ENCODE peak calls at places on chromosomes 16 and 17, in eight cellular contexts. G is epithelial cell of proximal tubule, V is AG04450, T is MCF 10A, W is foreskin fibroblast, U is fibroblast of pulmonary artery, P is endothelial cell of umbilical vein, Z is astrocyte of the cerebellum. C is an unnamed sample.
A peak's percentile ranks its signal among the peaks of the same experiment; 100 is the strongest.

GRCh38 chr17:2594657-2595085 is 1.2 kb downstream of the PAFAH1B1 start:
- DNase-seq in G (no peak), V (no peak), T (peak; percentile 21), W (no peak), U (no peak), P (no peak), Z (no peak), C (no peak)

GRCh38 chr16:63787014-63787413 is 1334.8 kb downstream of the CDH11 start:
- DNase-seq in G (no peak), V (no peak), T (peak; percentile 11), W (no peak), U (peak; percentile 1), P (no peak), Z (no peak), C (no peak)

GRCh38 chr17:78039581-78039980 is 81.1 kb downstream of the TNRC6C start:
- DNase-seq in G (no peak), V (no peak), T (no peak), W (no peak), U (no peak), P (no peak), Z (no peak), C (no peak)

GRCh38 chr16:24820522-24820921 is 25.2 kb upstream of the SLC5A11 start:
- DNase-seq in G (no peak), V (no peak), T (no peak), W (peak; percentile 26), U (peak; percentile 35), P (peak; percentile 21), Z (no peak), C (peak; percentile 77)

GRCh38 chr16:77359065-77359502 is 75.8 kb downstream of the ADAMTS18 start:
- DNase-seq in G (peak; percentile 84), V (no peak), T (peak; percentile 52), W (peak; percentile 65), U (peak; percentile 36), P (peak; percentile 51), Z (peak; percentile 27), C (peak; percentile 87)

GRCh38 chr17:74972107-74972972 is at the start of gene HID1:
- DNase-seq in G (no peak), V (no peak), T (no peak), W (peak; percentile 53), U (no peak), P (peak; percentile 39), Z (no peak), C (peak; percentile 35)

GRCh38 chr17:55549140-55549539 is 37.9 kb upstream of the SMIM36 start:
- DNase-seq in G (no peak), V (no peak), T (peak; percentile 47), W (peak; percentile 37), U (peak; percentile 15), P (no peak), Z (no peak), C (peak; percentile 9)

GRCh38 chr16:69187387-69187890 is 475 bp downstream of the SNTB2 start:
- DNase-seq in G (no peak), V (no peak), T (peak; percentile 45), W (peak; percentile 66), U (peak; percentile 38), P (peak; percentile 60), Z (no peak), C (peak; percentile 20)

GRCh38 chr17:39579318-39580081 is 28.2 kb downstream of the NEUROD2 start:
- DNase-seq in G (no peak), V (no peak), T (no peak), W (no peak), U (peak; percentile 10), P (peak; percentile 39), Z (no peak), C (no peak)

GRCh38 chr16:11198817-11199216 is 57.2 kb downstream of the SOCS1 start:
- DNase-seq in G (no peak), V (no peak), T (peak; percentile 49), W (no peak), U (no peak), P (no peak), Z (no peak), C (peak; percentile 58)

GRCh38 chr17:74260525-74260850 is 13.5 kb upstream of the DNAI2 start:
- DNase-seq in G (no peak), V (no peak), T (no peak), W (no peak), U (no peak), P (no peak), Z (no peak), C (no peak)

GRCh38 chr16:85303354-85303883 is 191.1 kb upstream of the CIBAR2 start:
- DNase-seq in G (no peak), V (no peak), T (no peak), W (no peak), U (peak; percentile 44), P (peak; percentile 44), Z (no peak), C (peak; percentile 7)

GRCh38 chr17:17305282-17305801 is 2.2 kb downstream of the NT5M start:
- DNase-seq in G (no peak), V (no peak), T (no peak), W (peak; percentile 48), U (no peak), P (no peak), Z (no peak), C (no peak)

GRCh38 chr17:82440991-82441627 is 9.4 kb downstream of the CYBC1 start:
- DNase-seq in G (no peak), V (no peak), T (no peak), W (peak; percentile 41), U (peak; percentile 21), P (no peak), Z (no peak), C (no peak)

GRCh38 chr17:47316316-47316715 is 7.4 kb upstream of the EFCAB13 start:
- DNase-seq in G (no peak), V (no peak), T (peak; percentile 50), W (peak; percentile 68), U (peak; percentile 54), P (peak; percentile 67), Z (peak; percentile 26), C (peak; percentile 62)

GRCh38 chr17:16878547-16879100 is 93.3 kb downstream of the TNFRSF13B start:
- DNase-seq in G (no peak), V (no peak), T (no peak), W (no peak), U (no peak), P (no peak), Z (no peak), C (no peak)

GRCh38 chr17:33267279-33267790 is 25.8 kb downstream of the ASIC2 start:
- DNase-seq in G (peak; percentile 99), V (peak; percentile 57), T (peak; percentile 66), W (peak; percentile 88), U (peak; percentile 51), P (peak; percentile 6), Z (peak; percentile 19), C (peak; percentile 99)
- TF ChIP-seq CTCF in G (no peak), V (no peak), T (no peak), W (no peak), U (no peak), P (no peak), Z (no peak), C (no peak)

GRCh38 chr17:76107507-76107906 is 3.9 kb upstream of the EXOC7 start:
- DNase-seq in G (no peak), V (no peak), T (peak; percentile 34), W (no peak), U (peak; percentile 27), P (peak; percentile 22), Z (no peak), C (peak; percentile 33)
- TF ChIP-seq CTCF in G (peak; percentile 22), V (no peak), T (peak; percentile 32), W (no peak), U (peak; percentile 17), P (peak; percentile 6), Z (no peak), C (no peak)

GRCh38 chr17:43768943-43769342 is 9.8 kb downstream of the DUSP3 start:
- DNase-seq in G (no peak), V (no peak), T (no peak), W (no peak), U (no peak), P (no peak), Z (no peak), C (no peak)
- TF ChIP-seq CTCF in G (no peak), V (no peak), T (no peak), W (no peak), U (no peak), P (no peak), Z (no peak), C (no peak)

GRCh38 chr16:1180772-1181714 is 28.1 kb downstream of the CACNA1H start:
- DNase-seq in G (no peak), V (no peak), T (no peak), W (peak; percentile 15), U (no peak), P (no peak), Z (no peak), C (no peak)
- TF ChIP-seq CTCF in G (peak; percentile 32), V (peak; percentile 6), T (no peak), W (no peak), U (no peak), P (no peak), Z (no peak), C (no peak)

GRCh38 chr16:383326-384020 is 1.7 kb upstream of the PGAP6 start:
- DNase-seq in G (no peak), V (no peak), T (peak; percentile 51), W (no peak), U (no peak), P (peak; percentile 31), Z (no peak), C (peak; percentile 74)
- TF ChIP-seq CTCF in G (no peak), V (no peak), T (no peak), W (no peak), U (no peak), P (no peak), Z (no peak), C (peak; percentile 17)

GRCh38 chr16:66165879-66166278 is 200.6 kb upstream of the CDH5 start:
- DNase-seq in G (no peak), V (no peak), T (no peak), W (no peak), U (no peak), P (no peak), Z (no peak), C (no peak)

GRCh38 chr16:66166451-66166850 is 200.0 kb upstream of the CDH5 start:
- DNase-seq in G (no peak), V (no peak), T (no peak), W (no peak), U (peak; percentile 23), P (no peak), Z (no peak), C (no peak)

GRCh38 chr16:66168777-66169176 is 197.7 kb upstream of the CDH5 start:
- DNase-seq in G (no peak), V (no peak), T (no peak), W (no peak), U (no peak), P (no peak), Z (no peak), C (no peak)

GRCh38 chr16:66169817-66170216 is 196.7 kb upstream of the CDH5 start:
- DNase-seq in G (no peak), V (no peak), T (no peak), W (no peak), U (no peak), P (no peak), Z (no peak), C (no peak)

GRCh38 chr16:66167564-66168291 is 198.8 kb upstream of the CDH5 start:
- DNase-seq in G (no peak), V (no peak), T (no peak), W (no peak), U (peak; percentile 94), P (no peak), Z (no peak), C (no peak)
- TF ChIP-seq CTCF in G (no peak), V (peak; percentile 54), T (no peak), W (peak; percentile 7), U (peak; percentile 77), P (no peak), Z (peak; percentile 30), C (no peak)